ENCODE peak calls at places on chromosomes 11 and 22, in five cellular contexts. P, X, O, A and L are unnamed samples.

GRCh38 chr11:62961017-62961416 is 23.8 kb downstream of the SLC22A6 start:
- DNase-seq in X (no peak), A (no peak), P (no peak), O (no peak), L (no peak)

GRCh38 chr11:27211370-27212127 is 151.5 kb downstream of the CCDC34 start:
- DNase-seq in O (no peak), P (peak; percentile 68), X (no peak), A (no peak), L (no peak)

GRCh38 chr11:87573708-87574107 is 536.0 kb downstream of the TMEM135 start:
- DNase-seq in A (no peak), X (no peak), O (no peak), P (no peak), L (no peak)

GRCh38 chr22:30183861-30184278 is 62.7 kb downstream of the LIF start:
- DNase-seq in A (no peak), X (no peak), O (no peak), P (no peak), L (no peak)

GRCh38 chr11:765025-765801 is 12.1 kb downstream of the GATD1 start:
- DNase-seq in A (peak; percentile 57), O (no peak), P (peak; percentile 92), X (peak; percentile 69), L (no peak)

GRCh38 chr11:77457340-77457739 is 16.6 kb downstream of the PAK1 start:
- DNase-seq in O (no peak), A (no peak), X (no peak), P (no peak), L (no peak)

GRCh38 chr11:65396769-65397745 is 10.6 kb downstream of the FRMD8 start:
- DNase-seq in X (no peak), P (no peak), O (no peak), A (no peak), L (no peak)

GRCh38 chr11:74676596-74676995 is 54.6 kb downstream of the CHRDL2 start:
- DNase-seq in X (no peak), P (no peak), A (no peak), O (no peak), L (no peak)

GRCh38 chr11:64210301-64211020 is 3.9 kb downstream of the FERMT3 start:
- DNase-seq in O (no peak), X (no peak), P (no peak), A (no peak), L (no peak)

GRCh38 chr22:38924197-38924952 is 33.0 kb upstream of the APOBEC3A start:
- DNase-seq in A (no peak), P (no peak), X (peak; percentile 88), O (no peak), L (peak; percentile 33)

GRCh38 chr22:39917776-39918493 is 17.1 kb downstream of the GRAP2 start:
- DNase-seq in X (no peak), O (no peak), P (no peak), A (no peak), L (no peak)

GRCh38 chr11:99814738-99815137 is 794.0 kb downstream of the CNTN5 start:
- DNase-seq in P (no peak), X (no peak), O (no peak), A (no peak), L (no peak)

GRCh38 chr11:58958500-58958899 is 19.2 kb downstream of the GLYATL1 start:
- DNase-seq in X (peak; percentile 81), O (no peak), P (peak; percentile 75), A (peak; percentile 6), L (no peak)

GRCh38 chr11:46200537-46201281 is 76.8 kb upstream of the CREB3L1 start:
- DNase-seq in P (no peak), X (no peak), O (no peak), A (no peak), L (peak; percentile 65)

GRCh38 chr11:76825726-76826396 is 34.9 kb upstream of the ACER3 start:
- DNase-seq in O (no peak), P (no peak), X (no peak), A (no peak), L (no peak)

GRCh38 chr11:17277024-17277584 is 565 bp downstream of the NUCB2 start:
- DNase-seq in X (peak; percentile 25), P (no peak), O (no peak), A (no peak), L (no peak)

GRCh38 chr22:26168934-26169311 is 339 bp upstream of the SEZ6L start:
- DNase-seq in O (no peak), X (no peak), P (no peak), A (no peak), L (no peak)

GRCh38 chr22:42930810-42931420 is 73.8 kb upstream of the ARFGAP3 start:
- DNase-seq in O (peak; percentile 37), X (no peak), P (peak; percentile 69), A (no peak), L (no peak)

GRCh38 chr11:112874959-112875358 is 86.3 kb upstream of the NCAM1 start:
- DNase-seq in O (no peak), A (no peak), P (no peak), X (no peak), L (no peak)

GRCh38 chr11:80816966-80817365 is 1376.1 kb upstream of the TENM4 start:
- DNase-seq in O (peak; percentile 11), P (no peak), X (no peak), A (no peak), L (no peak)

GRCh38 chr11:81004576-81004975 is 1563.7 kb upstream of the TENM4 start:
- DNase-seq in P (no peak), O (no peak), A (no peak), X (no peak), L (no peak)

GRCh38 chr11:22734628-22735345 is 68.4 kb downstream of the GAS2 start:
- DNase-seq in P (no peak), X (no peak), O (no peak), A (no peak), L (no peak)

GRCh38 chr22:39462443-39463147 is 5.8 kb downstream of the MGAT3 start:
- DNase-seq in X (no peak), A (no peak), O (peak; percentile 57), P (peak; percentile 78), L (no peak)

GRCh38 chr11:119258180-119258579 is 52.0 kb downstream of the CBL start:
- DNase-seq in X (no peak), O (no peak), A (no peak), P (peak; percentile 46), L (no peak)

GRCh38 chr11:64100345-64100744 is 64.6 kb downstream of the FLRT1 start:
- DNase-seq in A (no peak), P (peak; percentile 78), O (peak; percentile 33), X (no peak), L (no peak)

GRCh38 chr11:119676461-119677020 is 52.5 kb downstream of the NECTIN1 start:
- DNase-seq in O (no peak), P (no peak), X (no peak), A (no peak), L (no peak)

GRCh38 chr22:45476814-45477213 is 25.9 kb upstream of the FBLN1 start:
- DNase-seq in A (no peak), P (no peak), O (no peak), X (no peak), L (no peak)

GRCh38 chr22:26672060-26672471 is 14.7 kb downstream of the MIAT start:
- DNase-seq in O (no peak), P (no peak), A (peak; percentile 18), X (peak; percentile 21), L (no peak)

GRCh38 chr11:62806611-62807121 is 1.4 kb upstream of the NXF1 start:
- DNase-seq in A (no peak), O (no peak), X (no peak), P (peak; percentile 59), L (no peak)

GRCh38 chr11:119421941-119422504 is 949 bp downstream of the THY1 start:
- DNase-seq in P (peak; percentile 79), O (no peak), X (no peak), A (no peak), L (no peak)

GRCh38 chr11:128463386-128463829 is 124.0 kb downstream of the ETS1 start:
- DNase-seq in O (no peak), X (no peak), A (no peak), P (no peak), L (no peak)

GRCh38 chr22:42171417-42171816 is 40.8 kb upstream of the CYP2D6 start:
- DNase-seq in X (no peak), A (no peak), P (peak; percentile 70), O (no peak), L (no peak)

GRCh38 chr22:25953919-25954318 is 211.9 kb downstream of the MYO18B start:
- DNase-seq in A (no peak), X (no peak), O (no peak), P (no peak), L (no peak)